ENCODE peak calls at places on chromosome 16, in five cellular contexts. J, E, L, U and P are unnamed samples.

GRCh38 chr16:70598937-70599503 is 47.3 kb upstream of the IL34 start:
- DNase-seq in U (no peak), L (no peak), J (no peak), E (no peak), P (no peak)

GRCh38 chr16:2224183-2224486 is 744 bp downstream of the E4F1 start:
- DNase-seq in J (no peak), E (no peak), L (no peak), U (no peak), P (no peak)

GRCh38 chr16:46911038-46911437 is 26.9 kb downstream of the GPT2 start:
- DNase-seq in E (no peak), U (no peak), L (no peak), J (no peak), P (no peak)

GRCh38 chr16:30924086-30924714 is 828 bp downstream of the FBXL19 start:
- DNase-seq in E (no peak), L (no peak), J (peak; percentile 25), U (no peak), P (peak; percentile 22)

GRCh38 chr16:62077998-62078397 is 41.8 kb upstream of the CDH8 start:
- DNase-seq in L (no peak), E (no peak), U (no peak), J (peak; percentile 4), P (no peak)

GRCh38 chr16:19094542-19095365 is 19.0 kb upstream of the ITPRIPL2 start:
- DNase-seq in U (no peak), E (no peak), L (no peak), J (peak; percentile 31), P (no peak)

GRCh38 chr16:27199747-27200146 is 3.6 kb upstream of the KDM8 start:
- DNase-seq in E (peak; percentile 11), J (no peak), U (no peak), L (peak; percentile 4), P (no peak)

GRCh38 chr16:80816372-80816771 is 12.0 kb upstream of the CDYL2 start:
- DNase-seq in L (no peak), E (no peak), J (no peak), U (no peak), P (no peak)

GRCh38 chr16:25155553-25156460 is 44.3 kb downstream of the LCMT1 start:
- DNase-seq in E (no peak), J (peak; percentile 38), L (peak; percentile 65), U (no peak), P (no peak)

GRCh38 chr16:50614956-50615727 is 66.0 kb downstream of the SNX20 start:
- DNase-seq in E (no peak), L (no peak), J (no peak), U (no peak), P (no peak)

GRCh38 chr16:63361032-63361624 is 1324.9 kb upstream of the CDH8 start:
- DNase-seq in E (no peak), U (no peak), J (peak; percentile 64), L (peak; percentile 35), P (no peak)

DNA sequence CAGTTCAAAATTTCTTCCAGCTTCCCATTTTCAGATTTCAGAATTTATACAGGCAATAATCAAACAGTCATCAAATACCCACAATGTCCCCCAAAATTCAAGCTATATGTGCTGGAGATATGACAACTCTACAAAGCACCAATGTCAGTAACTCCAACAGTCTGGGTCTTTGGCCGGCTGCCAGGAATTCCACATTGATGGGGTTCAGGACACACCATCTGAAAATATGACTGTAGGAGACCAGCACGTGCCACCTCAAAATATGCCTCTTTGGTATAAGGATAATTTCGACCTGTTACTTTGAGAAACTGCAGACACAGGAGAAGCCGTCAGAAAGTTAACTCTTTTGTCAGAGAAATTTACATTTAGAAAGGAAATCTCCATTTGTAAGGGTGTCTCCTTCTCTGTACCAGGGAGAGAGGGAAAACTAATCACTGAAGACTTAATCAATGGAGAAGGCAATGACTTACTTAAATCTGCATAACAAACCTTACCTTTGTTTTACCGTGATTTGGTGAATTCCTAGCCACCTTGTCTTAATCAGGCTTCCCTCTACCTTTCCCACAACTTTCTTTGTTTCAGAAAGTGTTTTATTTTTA is 594.3 kb upstream of the CDH5 start:
- DNase-seq in E (no peak), J (no peak), L (no peak), U (no peak), P (no peak)
- H3K9me3 ChIP-seq in E (no peaks in the 10 kb centered on the region), J (no peaks in the 10 kb centered on the region), L (peaks cover 8% of the 10 kb centered on the region), U (no peaks in the 10 kb centered on the region), P (no peaks in the 10 kb centered on the region)

GRCh38 chr16:56610609-56611111 is 2.3 kb downstream of the MT2A start:
- DNase-seq in J (peak; percentile 52), E (no peak), U (peak; percentile 22), L (no peak), P (peak; percentile 62)
- H3K4me3 ChIP-seq in J (peak overlapping the region; percentile 95), E (no peak overlapping the region), U (no peak overlapping the region), L (peak overlapping the region; percentile 97), P (peak overlapping the region; percentile 74)

DNA sequence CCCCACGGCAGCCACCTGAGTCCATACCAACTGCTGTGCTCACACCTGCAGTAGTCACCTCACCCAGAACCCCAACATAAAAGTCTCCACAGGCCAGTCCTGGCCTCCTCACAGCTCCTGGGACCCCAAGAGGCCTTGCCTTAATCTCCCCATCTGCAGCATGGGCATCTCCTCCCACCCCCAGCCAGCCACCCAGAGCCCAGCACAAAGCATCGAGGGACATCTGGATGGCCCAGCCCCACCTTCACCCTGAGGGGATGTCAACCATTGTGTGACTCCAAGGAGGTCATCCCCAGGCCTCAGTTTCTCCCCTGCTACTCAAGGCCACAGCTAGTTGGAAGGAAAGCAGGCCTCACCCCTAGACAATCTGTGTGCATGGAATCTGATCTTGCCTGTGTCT is 1775.3 kb downstream of the TP53TG3F start:
- DNase-seq in J (no peak), E (no peak), U (no peak), L (no peak), P (no peak)
- H3K9me3 ChIP-seq in J (no peaks in the 10 kb centered on the region), E (no peaks in the 10 kb centered on the region), U (peaks cover 3% of the 10 kb centered on the region), L (peaks cover 36% of the 10 kb centered on the region), P (no peaks in the 10 kb centered on the region)

DNA sequence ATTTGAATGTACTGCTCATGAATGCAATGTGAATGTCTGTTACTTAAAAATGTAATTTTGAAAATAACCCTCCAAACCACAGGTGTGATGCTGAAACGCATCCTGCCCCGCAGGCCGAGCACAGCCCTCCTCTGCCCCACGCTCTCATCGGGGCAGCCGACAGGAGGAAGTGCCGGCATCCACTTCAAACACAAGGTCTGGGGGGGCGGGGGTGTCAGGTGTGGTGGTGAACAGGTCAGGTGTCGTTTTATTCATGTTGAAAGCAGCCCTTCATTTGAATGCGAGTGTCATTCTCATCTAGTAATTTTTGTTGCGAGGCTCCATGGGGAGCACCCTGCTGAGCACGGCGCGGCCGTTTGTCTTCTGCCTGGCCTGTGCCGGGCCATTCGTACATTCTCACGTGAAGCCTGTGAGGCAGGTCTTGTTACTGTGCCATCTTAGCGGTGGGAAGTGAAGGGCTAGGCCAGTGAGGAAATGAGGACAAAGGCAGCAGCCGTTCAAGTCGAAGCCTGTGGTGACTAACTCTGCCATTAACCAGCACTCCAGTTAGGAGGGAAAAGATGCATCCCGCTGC is 1.8 kb downstream of the ACSF3 start:
- DNase-seq in E (no peak), L (no peak), J (no peak), U (no peak), P (no peak)
- H3K4me3 ChIP-seq in E (no peak overlapping the region), L (no peak overlapping the region), J (peak overlapping the region; percentile 91), U (no peak overlapping the region), P (no peak overlapping the region)

DNA sequence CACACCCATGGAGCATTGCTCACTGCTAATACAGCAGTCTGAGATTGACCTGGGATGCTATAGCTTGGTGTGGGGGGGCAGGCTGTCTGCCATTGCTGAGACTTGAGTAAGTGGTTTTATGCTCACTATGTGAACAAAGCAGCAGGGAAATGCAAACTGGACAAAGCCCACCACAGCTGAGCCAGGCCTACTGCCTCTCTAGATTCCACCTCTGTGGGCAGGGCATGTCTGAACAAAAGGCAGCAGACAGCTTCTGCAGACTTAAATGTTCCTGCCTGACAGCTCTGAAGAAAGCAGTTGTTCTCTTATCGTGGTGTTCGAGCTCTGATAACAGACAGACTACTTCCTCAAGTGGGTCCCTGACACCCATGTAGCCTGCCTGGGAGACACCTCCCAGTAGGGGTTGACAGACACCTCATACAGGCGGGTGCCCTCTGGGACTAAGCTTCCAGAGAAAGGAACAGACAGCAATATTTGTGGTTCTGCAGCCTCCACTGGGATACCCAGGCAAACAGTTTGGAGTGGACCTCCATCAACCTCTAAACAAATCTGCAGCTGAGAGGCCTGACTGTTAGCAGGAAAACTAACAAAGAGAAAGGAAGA is 2204.8 kb downstream of the TP53TG3F start:
- DNase-seq in E (no peak), L (no peak), J (no peak), U (no peak), P (no peak)
- H3K9me3 ChIP-seq in E (no peaks in the 10 kb centered on the region), L (peaks cover 6% of the 10 kb centered on the region), J (no peaks in the 10 kb centered on the region), U (no peaks in the 10 kb centered on the region), P (no peaks in the 10 kb centered on the region)

GRCh38 chr16:54286067-54286329 is 589 bp downstream of the IRX3 start:
- DNase-seq in E (no peak), U (no peak), J (no peak), L (no peak), P (no peak)
- H3K4me3 ChIP-seq in E (no peak overlapping the region), U (peak overlapping the region; percentile 54), J (peak overlapping the region; percentile 96), L (peak overlapping the region; percentile 80), P (peak overlapping the region; percentile 68)

DNA sequence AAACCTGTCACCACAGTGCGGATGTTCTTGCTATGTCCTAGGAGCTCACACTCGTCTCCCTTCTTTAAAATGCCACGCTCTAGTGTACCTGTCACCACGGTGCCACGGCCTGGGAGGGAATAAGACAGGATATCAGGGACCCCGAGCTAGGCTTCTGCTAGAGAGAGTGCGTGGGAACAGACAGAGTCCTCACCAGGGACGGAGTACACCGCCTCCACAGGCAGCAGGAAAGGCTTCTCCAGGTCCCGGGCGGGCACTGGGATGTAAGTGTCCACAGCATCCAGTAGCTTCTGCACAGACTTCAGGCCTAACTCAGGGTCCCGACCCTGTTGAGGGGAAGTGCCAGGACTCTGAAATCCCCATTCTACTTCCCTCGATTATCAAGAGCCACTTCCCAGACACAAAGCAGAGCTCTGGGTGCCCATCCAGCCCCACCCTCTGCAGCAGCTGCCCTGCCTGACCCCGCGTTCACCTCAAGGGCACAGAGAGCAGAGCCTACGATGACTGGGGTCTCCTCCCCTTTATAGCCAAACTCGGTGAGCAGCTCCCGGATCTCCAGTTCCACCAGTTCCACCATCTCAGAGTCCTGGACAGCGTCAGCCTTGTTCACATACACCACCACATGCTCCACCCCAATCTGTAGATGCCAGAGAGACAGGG is 1.8 kb downstream of the TUFM start:
- DNase-seq in U (no peak), L (no peak), J (no peak), E (no peak), P (no peak)
- H3K9me3 ChIP-seq in U (no peaks in the 10 kb centered on the region), L (no peaks in the 10 kb centered on the region), J (no peaks in the 10 kb centered on the region), E (no peaks in the 10 kb centered on the region), P (no peaks in the 10 kb centered on the region)

DNA sequence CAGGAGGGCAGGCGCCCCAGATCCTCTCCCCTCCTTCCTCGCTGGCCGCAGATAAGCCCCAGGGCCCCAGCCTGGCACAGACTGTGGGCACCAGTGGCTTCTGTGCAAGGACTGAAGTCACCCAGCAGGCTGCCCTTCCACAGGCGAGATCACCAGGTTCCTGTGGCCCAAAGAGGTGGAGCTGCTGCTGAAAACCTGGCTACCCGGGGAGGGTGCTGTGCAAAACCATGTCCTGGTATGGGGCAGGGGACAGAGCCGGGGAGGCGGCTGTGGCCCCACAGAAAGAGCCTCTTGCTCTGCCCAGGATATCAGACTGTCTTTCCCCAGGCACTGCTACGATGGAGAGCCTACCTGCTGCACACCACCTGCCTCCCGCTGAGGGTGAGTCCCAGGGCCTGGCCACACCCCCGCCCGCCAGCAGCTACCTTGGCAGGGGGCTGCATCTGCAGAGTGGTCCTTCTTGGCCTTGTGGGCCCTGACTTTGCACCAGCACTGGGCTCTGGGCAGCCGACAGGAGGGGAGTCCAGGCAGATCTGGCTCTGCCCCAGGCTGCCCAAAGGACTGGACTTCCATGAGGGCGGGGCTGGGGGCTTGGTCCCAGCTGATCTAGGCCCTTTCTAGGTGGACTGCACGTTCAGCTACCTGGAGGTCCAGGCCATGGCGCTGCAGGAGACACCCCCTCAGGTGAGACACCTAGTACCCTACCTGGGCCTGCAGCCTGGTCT is 615 bp downstream of the CARMIL2 start:
- DNase-seq in L (no peak), J (no peak), U (no peak), E (no peak), P (no peak)
- H3K4me3 ChIP-seq in L (no peak overlapping the region), J (no peak overlapping the region), U (no peak overlapping the region), E (peak overlapping the region; percentile 95), P (no peak overlapping the region)

GRCh38 chr16:73215482-73216377 is 167.8 kb upstream of the ZFHX3 start:
- DNase-seq in U (no peak), E (no peak), L (peak; percentile 80), J (peak; percentile 88), P (peak; percentile 13)
- H3K9me3 ChIP-seq in U (no peaks in the 10 kb centered on the region), E (no peaks in the 10 kb centered on the region), L (no peaks in the 10 kb centered on the region), J (no peaks in the 10 kb centered on the region), P (peaks cover 2% of the 10 kb centered on the region)